ENCODE peak calls at places on chromosomes 3 and 15, in four cellular contexts. F is HuH-7.5, A is upper lobe of right lung, L is GM19239. I is an unnamed sample.

GRCh38 chr15:77239892-77240608 is 169.1 kb upstream of the TSPAN3 start:
- DNase-seq in F (no peak), A (no peak), L (no peak), I (no peak)

GRCh38 chr3:194685723-194686413 is at the start of gene FAM43A:
- DNase-seq in F (peak; percentile 93), A (peak; percentile 92), L (no peak), I (peak; percentile 86)

GRCh38 chr15:53811530-53811929 is 52.1 kb upstream of the WDR72 start:
- DNase-seq in F (no peak), A (no peak), L (no peak), I (no peak)

GRCh38 chr15:100032358-100033080 is 299.3 kb upstream of the LYSMD4 start:
- DNase-seq in F (no peak), A (no peak), L (no peak), I (no peak)

GRCh38 chr3:47874913-47875312 is 72.0 kb downstream of the DHX30 start:
- DNase-seq in F (no peak), A (no peak), L (no peak), I (no peak)

GRCh38 chr15:38069506-38069905 is 135.1 kb downstream of the TMCO5A start:
- DNase-seq in F (no peak), A (peak; percentile 66), L (no peak), I (peak; percentile 36)

GRCh38 chr3:194871864-194872668 is 186.4 kb downstream of the FAM43A start:
- DNase-seq in F (no peak), A (no peak), L (no peak), I (no peak)

GRCh38 chr15:65195542-65196026 is 10.4 kb upstream of the CLPX start:
- DNase-seq in F (no peak), A (no peak), L (no peak), I (no peak)

GRCh38 chr3:170542704-170543103 is 43.2 kb downstream of the SLC7A14 start:
- DNase-seq in F (no peak), A (no peak), L (no peak), I (no peak)

I was measured in GM20000.